ENCODE peak calls at places on chromosomes 3 and 15, in four cellular contexts. One of them, this sample, is unnamed.
A peak's percentile ranks its signal among the peaks of the same experiment; 100 is the strongest.

GRCh38 chr3:154122096-154122911 is 1.1 kb downstream of the ARHGEF26 start:
- DNase-seq in uterus: peak; percentile 18
- DNase-seq in mucosa of descending colon: peak; percentile 33
- DNase-seq in astrocyte of the spinal cord: no peak
- DNase-seq in this sample: no peak

GRCh38 chr3:63798873-63799272 is 20.2 kb upstream of the C3orf49 start:
- DNase-seq in uterus: no peak
- DNase-seq in mucosa of descending colon: no peak
- DNase-seq in astrocyte of the spinal cord: no peak
- DNase-seq in this sample: no peak

GRCh38 chr3:157089455-157090221 is 70.3 kb downstream of the CCNL1 start:
- DNase-seq in uterus: peak; percentile 50
- DNase-seq in mucosa of descending colon: peak; percentile 60
- DNase-seq in astrocyte of the spinal cord: no peak
- DNase-seq in this sample: no peak

GRCh38 chr3:74906181-74906580 is 291.7 kb upstream of the CNTN3 start:
- DNase-seq in uterus: no peak
- DNase-seq in mucosa of descending colon: no peak
- DNase-seq in astrocyte of the spinal cord: no peak
- DNase-seq in this sample: no peak

GRCh38 chr3:72482589-72483249 is 365.5 kb downstream of the SHQ1 start:
- DNase-seq in uterus: peak; percentile 85
- DNase-seq in mucosa of descending colon: peak; percentile 73
- DNase-seq in astrocyte of the spinal cord: peak; percentile 86
- DNase-seq in this sample: no peak

GRCh38 chr15:41698779-41699178 is 38.6 kb downstream of the MGA start:
- DNase-seq in uterus: no peak
- DNase-seq in mucosa of descending colon: no peak
- DNase-seq in astrocyte of the spinal cord: peak; percentile 63
- DNase-seq in this sample: no peak

GRCh38 chr15:88604972-88605506 is 16.1 kb upstream of the AEN start:
- DNase-seq in uterus: no peak
- DNase-seq in mucosa of descending colon: no peak
- DNase-seq in astrocyte of the spinal cord: no peak
- DNase-seq in this sample: no peak

GRCh38 chr3:51942603-51943450 is 664 bp downstream of the PARP3 start:
- DNase-seq in uterus: peak; percentile 62
- DNase-seq in mucosa of descending colon: peak; percentile 80
- DNase-seq in astrocyte of the spinal cord: peak; percentile 24
- DNase-seq in this sample: no peak

GRCh38 chr15:33559207-33559890 is 248.6 kb downstream of the RYR3 start:
- DNase-seq in uterus: no peak
- DNase-seq in mucosa of descending colon: no peak
- DNase-seq in astrocyte of the spinal cord: no peak
- DNase-seq in this sample: no peak

GRCh38 chr15:39453500-39454073 is 127.3 kb upstream of the THBS1 start:
- DNase-seq in uterus: no peak
- DNase-seq in mucosa of descending colon: no peak
- DNase-seq in astrocyte of the spinal cord: no peak
- DNase-seq in this sample: no peak

GRCh38 chr15:55196011-55196410 is 730 bp downstream of the RSL24D1 start:
- DNase-seq in uterus: no peak
- DNase-seq in mucosa of descending colon: no peak
- DNase-seq in astrocyte of the spinal cord: no peak
- DNase-seq in this sample: no peak

GRCh38 chr15:85773916-85774315 is 20.8 kb downstream of the KLHL25 start:
- DNase-seq in uterus: no peak
- DNase-seq in mucosa of descending colon: no peak
- DNase-seq in astrocyte of the spinal cord: no peak
- DNase-seq in this sample: no peak

GRCh38 chr3:76138921-76139320 is 353.6 kb upstream of the ZNF717 start:
- DNase-seq in uterus: no peak
- DNase-seq in mucosa of descending colon: no peak
- DNase-seq in astrocyte of the spinal cord: peak; percentile 64
- DNase-seq in this sample: no peak

GRCh38 chr3:24689353-24689752 is 194.7 kb upstream of the THRB start:
- DNase-seq in uterus: no peak
- DNase-seq in mucosa of descending colon: no peak
- DNase-seq in astrocyte of the spinal cord: no peak
- DNase-seq in this sample: no peak

GRCh38 chr15:91784973-91785709 is 68.4 kb upstream of the SLCO3A1 start:
- DNase-seq in uterus: no peak
- DNase-seq in mucosa of descending colon: no peak
- DNase-seq in astrocyte of the spinal cord: no peak
- DNase-seq in this sample: no peak

GRCh38 chr3:180188512-180189309 is 152.0 kb upstream of the PEX5L start:
- DNase-seq in uterus: no peak
- DNase-seq in mucosa of descending colon: no peak
- DNase-seq in astrocyte of the spinal cord: no peak
- DNase-seq in this sample: no peak

GRCh38 chr3:350978-351377 is 154.4 kb downstream of the CHL1 start:
- DNase-seq in uterus: no peak
- DNase-seq in mucosa of descending colon: no peak
- DNase-seq in astrocyte of the spinal cord: no peak
- DNase-seq in this sample: no peak

GRCh38 chr3:159273608-159274007 is 471.8 kb downstream of the MFSD1 start:
- DNase-seq in uterus: no peak
- DNase-seq in mucosa of descending colon: peak; percentile 30
- DNase-seq in astrocyte of the spinal cord: peak; percentile 67
- DNase-seq in this sample: peak; percentile 71

GRCh38 chr15:35603298-35603697 is 57.3 kb upstream of the DPH6 start:
- DNase-seq in uterus: no peak
- DNase-seq in mucosa of descending colon: no peak
- DNase-seq in astrocyte of the spinal cord: peak; percentile 76
- DNase-seq in this sample: no peak

GRCh38 chr3:42651248-42652091 is 2.0 kb upstream of the ZBTB47 start:
- DNase-seq in uterus: no peak
- DNase-seq in mucosa of descending colon: no peak
- DNase-seq in astrocyte of the spinal cord: peak; percentile 58
- DNase-seq in this sample: no peak

GRCh38 chr3:177451940-177452484 is 254.7 kb upstream of the TBL1XR1 start:
- DNase-seq in uterus: no peak
- DNase-seq in mucosa of descending colon: no peak
- DNase-seq in astrocyte of the spinal cord: peak; percentile 78
- DNase-seq in this sample: no peak

GRCh38 chr3:50263443-50264388 is 5.2 kb upstream of the SEMA3B start:
- DNase-seq in uterus: no peak
- DNase-seq in mucosa of descending colon: no peak
- DNase-seq in astrocyte of the spinal cord: no peak
- DNase-seq in this sample: no peak

DNA sequence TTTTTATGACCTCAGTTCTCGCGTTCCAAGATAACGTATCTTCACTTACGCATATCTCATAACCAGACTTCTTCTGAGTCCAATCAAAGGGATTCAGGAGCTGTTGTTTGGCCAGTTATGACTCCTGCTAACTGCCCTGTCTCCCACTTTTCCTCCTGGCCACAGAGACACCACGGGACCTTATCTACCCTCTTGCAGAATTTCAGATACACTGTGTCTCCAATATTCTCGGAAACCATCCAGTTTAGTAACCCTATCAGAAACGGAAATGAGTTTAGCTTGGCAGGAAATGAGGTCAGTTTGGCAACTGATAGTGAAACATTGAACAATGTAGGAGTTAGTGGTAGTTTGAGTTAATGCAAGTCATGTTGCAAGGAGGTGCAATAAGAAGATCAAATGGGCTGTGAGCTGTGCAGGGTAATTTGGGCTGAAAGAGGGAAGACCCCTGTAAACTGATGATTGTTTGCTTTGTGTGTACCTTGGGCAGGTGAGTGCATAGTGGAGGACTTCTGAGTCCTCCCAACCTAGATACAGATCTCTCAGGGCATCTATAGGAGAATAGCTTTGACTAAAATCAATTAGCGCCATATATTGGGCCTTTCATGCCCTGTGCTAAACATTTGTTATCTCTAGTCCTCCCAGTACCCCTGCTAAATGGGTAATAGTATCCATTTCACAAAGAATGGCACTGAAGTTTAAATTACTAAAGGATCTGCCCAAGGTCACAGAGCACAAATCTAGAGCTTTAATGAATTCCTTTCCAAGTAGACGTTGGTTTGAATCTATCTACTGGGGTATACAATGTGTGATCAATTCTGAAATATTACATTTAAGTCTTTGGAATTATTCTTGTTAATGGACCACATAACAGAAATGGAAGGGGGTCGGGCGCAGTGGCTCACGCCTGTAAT is 41.3 kb upstream of the PIK3CB start:
- DNase-seq in uterus: no peak
- DNase-seq in mucosa of descending colon: no peak
- DNase-seq in astrocyte of the spinal cord: no peak
- DNase-seq in this sample: no peak
- TF ChIP-seq CTCF in uterus: no peak
- TF ChIP-seq CTCF in mucosa of descending colon: no peak
- TF ChIP-seq CTCF in astrocyte of the spinal cord: no peak
- TF ChIP-seq CTCF in this sample: no peak

DNA sequence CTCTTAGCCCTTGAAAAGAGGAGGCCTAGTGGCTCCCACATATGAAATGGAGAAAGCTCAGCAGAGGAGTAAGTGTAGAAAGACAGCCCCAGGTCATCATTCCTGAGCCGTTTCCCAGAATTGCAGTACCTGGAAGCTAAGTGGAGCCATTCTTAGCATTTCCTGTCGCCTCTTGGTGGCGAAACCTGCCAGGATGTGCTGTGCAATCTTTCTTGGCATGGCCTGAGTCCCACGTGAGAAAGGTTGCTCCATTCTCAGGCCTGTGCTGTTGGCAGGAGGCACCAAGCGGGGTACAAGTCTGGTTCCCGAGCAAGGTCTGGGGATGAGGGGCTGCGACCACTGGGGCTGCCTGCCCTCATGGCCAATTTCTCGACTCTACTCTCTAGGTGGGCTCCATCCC is 207.2 kb upstream of the TPM1 start:
- DNase-seq in uterus: no peak
- DNase-seq in mucosa of descending colon: no peak
- DNase-seq in astrocyte of the spinal cord: no peak
- DNase-seq in this sample: no peak
- TF ChIP-seq CTCF in uterus: no peak
- TF ChIP-seq CTCF in mucosa of descending colon: no peak
- TF ChIP-seq CTCF in astrocyte of the spinal cord: no peak
- TF ChIP-seq CTCF in this sample: no peak

DNA sequence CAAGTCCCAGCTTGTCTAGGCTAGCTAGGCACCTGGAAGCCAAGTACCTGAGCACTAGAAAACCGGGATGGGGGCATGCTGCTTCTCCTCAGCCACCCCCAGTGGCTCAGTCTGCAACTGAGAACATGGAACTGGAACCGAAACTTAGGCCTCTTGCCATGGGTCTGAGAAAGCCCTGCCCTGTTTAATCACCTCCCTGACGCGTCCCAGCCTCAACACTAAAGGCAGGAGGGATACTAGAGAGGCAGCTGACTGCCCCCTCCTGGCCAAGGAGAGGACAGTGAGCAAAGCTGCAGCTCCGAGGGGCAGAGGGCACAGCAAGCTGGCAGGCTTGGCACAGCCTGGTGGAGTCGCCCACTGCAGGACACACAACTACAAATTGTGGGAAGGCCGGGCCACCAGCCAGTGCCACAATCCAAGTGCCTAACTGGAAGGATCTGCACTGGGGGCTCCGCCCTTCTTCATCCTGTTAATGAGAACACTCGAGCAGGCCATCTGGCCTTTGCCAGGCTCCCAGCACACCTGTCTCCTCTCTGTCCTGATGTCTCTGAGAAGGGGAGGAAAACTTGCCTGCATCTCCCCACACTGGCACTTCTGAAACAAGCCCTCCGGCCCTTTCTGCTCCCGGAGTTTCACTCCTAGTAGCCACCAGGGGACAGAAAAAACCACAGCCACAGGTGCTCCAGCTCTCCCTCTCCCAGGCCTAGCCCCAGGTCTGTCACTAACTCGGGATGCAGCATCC is 53.7 kb downstream of the BDH1 start:
- DNase-seq in uterus: no peak
- DNase-seq in mucosa of descending colon: peak; percentile 84
- DNase-seq in astrocyte of the spinal cord: peak; percentile 73
- DNase-seq in this sample: no peak
- TF ChIP-seq CTCF in uterus: no peak
- TF ChIP-seq CTCF in mucosa of descending colon: peak; percentile 65
- TF ChIP-seq CTCF in astrocyte of the spinal cord: peak; percentile 77
- TF ChIP-seq CTCF in this sample: peak; percentile 66

DNA sequence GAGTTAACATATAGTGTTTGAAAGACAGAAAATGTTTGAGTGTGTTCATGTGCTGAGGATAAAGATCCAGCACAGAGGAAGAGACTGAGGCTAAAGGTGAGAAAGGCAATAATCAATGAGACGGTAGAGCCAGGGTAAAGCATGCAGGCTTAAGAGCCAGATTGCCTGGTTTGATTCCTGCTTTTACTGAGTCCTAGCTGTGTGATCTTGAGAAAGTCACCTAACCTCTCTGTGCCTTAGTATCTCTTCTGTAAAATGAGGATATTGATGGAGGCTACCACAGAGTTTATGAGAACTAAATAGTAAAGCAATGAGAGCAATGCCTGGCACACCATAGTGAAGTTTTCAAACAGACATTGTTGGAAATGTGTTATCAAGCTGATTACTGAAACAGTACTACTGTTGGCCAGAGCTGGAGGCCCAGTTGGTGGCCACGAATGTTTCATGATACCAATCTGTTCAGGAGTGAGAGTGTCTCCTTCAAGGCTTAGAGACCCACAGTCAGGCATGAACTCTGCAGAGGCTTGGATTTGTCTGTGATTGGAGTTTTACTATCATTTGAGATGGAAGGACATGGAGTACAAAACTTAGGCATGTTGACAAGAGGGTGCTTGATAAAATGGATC is 26.8 kb downstream of the IL16 start:
- DNase-seq in uterus: no peak
- DNase-seq in mucosa of descending colon: no peak
- DNase-seq in astrocyte of the spinal cord: no peak
- DNase-seq in this sample: no peak
- TF ChIP-seq CTCF in uterus: no peak
- TF ChIP-seq CTCF in mucosa of descending colon: no peak
- TF ChIP-seq CTCF in astrocyte of the spinal cord: no peak
- TF ChIP-seq CTCF in this sample: no peak

GRCh38 chr15:58309993-58310928 is 121.5 kb upstream of the LIPC start:
- DNase-seq in uterus: no peak
- DNase-seq in mucosa of descending colon: no peak
- DNase-seq in astrocyte of the spinal cord: no peak
- DNase-seq in this sample: no peak
- TF ChIP-seq CTCF in uterus: no peak
- TF ChIP-seq CTCF in mucosa of descending colon: no peak
- TF ChIP-seq CTCF in astrocyte of the spinal cord: no peak
- TF ChIP-seq CTCF in this sample: no peak

GRCh38 chr3:47273564-47273963 is 9.0 kb downstream of the KIF9 start:
- DNase-seq in uterus: no peak
- DNase-seq in mucosa of descending colon: no peak
- DNase-seq in astrocyte of the spinal cord: no peak
- DNase-seq in this sample: no peak
- TF ChIP-seq CTCF in uterus: no peak
- TF ChIP-seq CTCF in mucosa of descending colon: no peak
- TF ChIP-seq CTCF in astrocyte of the spinal cord: no peak
- TF ChIP-seq CTCF in this sample: no peak

GRCh38 chr3:190384241-190384863 is 3.6 kb upstream of the CLDN16 start:
- DNase-seq in uterus: no peak
- DNase-seq in mucosa of descending colon: no peak
- DNase-seq in astrocyte of the spinal cord: peak; percentile 61
- DNase-seq in this sample: no peak
- TF ChIP-seq CTCF in uterus: peak; percentile 63
- TF ChIP-seq CTCF in mucosa of descending colon: no peak
- TF ChIP-seq CTCF in astrocyte of the spinal cord: peak; percentile 62
- TF ChIP-seq CTCF in this sample: no peak

GRCh38 chr15:83446904-83447708 is at the start of gene SH3GL3:
- DNase-seq in uterus: peak; percentile 77
- DNase-seq in mucosa of descending colon: peak; percentile 66
- DNase-seq in astrocyte of the spinal cord: peak; percentile 68
- DNase-seq in this sample: peak; percentile 87
- TF ChIP-seq CTCF in uterus: no peak
- TF ChIP-seq CTCF in mucosa of descending colon: no peak
- TF ChIP-seq CTCF in astrocyte of the spinal cord: peak; percentile 47
- TF ChIP-seq CTCF in this sample: peak; percentile 57

This sample was measured in type B pancreatic cell.